ENCODE peak calls at places on chromosomes 13 and 19, in five cellular contexts. Q, Z, O, U and M are unnamed samples.

GRCh38 chr13:25249001-25249543 is 38.2 kb downstream of the MTMR6 start:
- DNase-seq in Z (no peak), U (no peak), Q (peak; percentile 85), O (peak; percentile 52), M (no peak)

GRCh38 chr13:105991622-105992254 is 543.7 kb downstream of the EFNB2 start:
- DNase-seq in Q (peak; percentile 61), U (no peak), Z (peak; percentile 78), O (peak; percentile 86), M (no peak)

GRCh38 chr13:110332750-110333149 is 25.7 kb downstream of the COL4A2 start:
- DNase-seq in Z (no peak), Q (no peak), U (no peak), O (no peak), M (no peak)

GRCh38 chr13:81017525-81018152 is 676.7 kb upstream of the SPRY2 start:
- DNase-seq in Z (no peak), Q (peak; percentile 65), O (peak; percentile 61), U (peak; percentile 16), M (peak; percentile 68)

GRCh38 chr13:110706570-110707378 is 858 bp upstream of the CARS2 start:
- DNase-seq in O (no peak), Q (no peak), Z (no peak), U (no peak), M (no peak)

GRCh38 chr13:94435604-94436226 is 43.8 kb downstream of the DCT start:
- DNase-seq in O (peak; percentile 71), Z (no peak), Q (peak; percentile 65), U (peak; percentile 34), M (peak; percentile 67)

GRCh38 chr13:98778749-98779148 is 26.3 kb upstream of the SLC15A1 start:
- DNase-seq in O (peak; percentile 22), U (no peak), Z (no peak), Q (no peak), M (no peak)

GRCh38 chr13:30968734-30969335 is 36.4 kb downstream of the TEX26 start:
- DNase-seq in Z (no peak), O (no peak), Q (peak; percentile 61), U (no peak), M (no peak)

GRCh38 chr13:111388851-111389500 is 68.5 kb downstream of the TEX29 start:
- DNase-seq in O (no peak), Z (no peak), U (no peak), Q (no peak), M (no peak)

GRCh38 chr13:59061621-59062020 is 1102.1 kb downstream of the DIAPH3 start:
- DNase-seq in O (no peak), U (no peak), Q (no peak), Z (no peak), M (no peak)

GRCh38 chr13:113418722-113419049 is 34.6 kb downstream of the ADPRHL1 start:
- DNase-seq in Q (no peak), U (no peak), O (no peak), Z (no peak), M (no peak)

GRCh38 chr13:110546933-110547332 is 14.6 kb downstream of the RAB20 start:
- DNase-seq in Z (peak; percentile 97), Q (peak; percentile 52), O (peak; percentile 94), U (peak; percentile 84), M (no peak)

GRCh38 chr13:35882722-35883497 is 248.3 kb downstream of the DCLK1 start:
- DNase-seq in U (no peak), Q (no peak), Z (no peak), O (peak; percentile 35), M (no peak)

GRCh38 chr13:35881360-35881759 is 249.8 kb downstream of the DCLK1 start:
- DNase-seq in Z (no peak), O (no peak), U (no peak), Q (peak; percentile 27), M (no peak)

GRCh38 chr13:35874704-35875103 is 256.5 kb downstream of the DCLK1 start:
- DNase-seq in U (no peak), Q (no peak), O (no peak), Z (no peak), M (no peak)

GRCh38 chr13:35876601-35877000 is 254.6 kb downstream of the DCLK1 start:
- DNase-seq in Z (no peak), Q (peak; percentile 24), O (no peak), U (no peak), M (no peak)

GRCh38 chr13:35879111-35879510 is 252.1 kb downstream of the DCLK1 start:
- DNase-seq in O (no peak), Z (no peak), Q (no peak), U (no peak), M (peak; percentile 28)
- H3K9me2 ChIP-seq in O (no peaks in the 10 kb centered on the region), Z (no peaks in the 10 kb centered on the region), Q (no peaks in the 10 kb centered on the region), U (no peaks in the 10 kb centered on the region), M (no peaks in the 10 kb centered on the region)

GRCh38 chr19:13861714-13862531 is 15.0 kb upstream of the NANOS3 start:
- DNase-seq in Q (peak; percentile 92), O (peak; percentile 97), Z (peak; percentile 85), U (no peak), M (peak; percentile 75)
- TF ChIP-seq EZH2 in Q (no peak), O (no peak), Z (no peak), U (no peak), M (no peak)

GRCh38 chr19:2047076-2047448 is 4.0 kb downstream of the MKNK2 start:
- DNase-seq in Q (no peak), O (no peak), Z (no peak), U (no peak), M (no peak)

GRCh38 chr19:2049741-2050348 is 1.2 kb downstream of the MKNK2 start:
- DNase-seq in U (no peak), O (peak; percentile 67), Q (peak; percentile 77), Z (peak; percentile 73), M (peak; percentile 71)

GRCh38 chr19:2048959-2049740 is 1.9 kb downstream of the MKNK2 start:
- DNase-seq in Z (no peak), Q (peak; percentile 63), O (no peak), U (no peak), M (peak; percentile 12)

GRCh38 chr19:2047449-2048103 is 3.5 kb downstream of the MKNK2 start:
- DNase-seq in U (no peak), O (peak; percentile 15), Q (peak; percentile 58), Z (no peak), M (peak; percentile 5)

GRCh38 chr19:2048104-2048958 is 2.7 kb downstream of the MKNK2 start:
- DNase-seq in O (no peak), Z (no peak), Q (no peak), U (no peak), M (peak; percentile 5)
- H3K4me2 ChIP-seq in O (peak overlapping the region; percentile 93), Z (peak overlapping the region; percentile 79), Q (peak overlapping the region; percentile 97), U (peak overlapping the region; percentile 100), M (no peak overlapping the region)

GRCh38 chr19:8526345-8527062 is 12.5 kb upstream of the ZNF414 start:
- DNase-seq in Q (peak; percentile 98), Z (peak; percentile 81), O (peak; percentile 95), U (peak; percentile 75), M (peak; percentile 73)
- H3K9me2 ChIP-seq in Q (no peaks in the 10 kb centered on the region), Z (no peaks in the 10 kb centered on the region), O (no peaks in the 10 kb centered on the region), U (no peaks in the 10 kb centered on the region), M (no peaks in the 10 kb centered on the region)